ENCODE peak calls at places on chromosomes 11 and 22, in six cellular contexts. E is adrenal gland, N is thyroid gland, O is HepG2, Y is heart left ventricle, C is transverse colon. V is an unnamed sample.

GRCh38 chr11:67355794-67356550 is 2.6 kb upstream of the POLD4 start:
- DNase-seq in E (no peak), N (no peak), O (no peak), Y (no peak), C (peak; percentile 51), V (no peak)

GRCh38 chr11:44622190-44622650 is 56.8 kb downstream of the CD82 start:
- DNase-seq in E (no peak), N (no peak), O (no peak), Y (no peak), C (peak; percentile 4), V (peak; percentile 6)

GRCh38 chr11:9577551-9577950 is 4.1 kb downstream of the WEE1 start:
- DNase-seq in E (no peak), N (no peak), O (no peak), Y (no peak), C (no peak), V (no peak)

GRCh38 chr22:39185601-39186012 is 33.1 kb upstream of the CBX7 start:
- DNase-seq in E (peak; percentile 72), N (no peak), O (peak; percentile 50), Y (peak; percentile 87), C (no peak), V (peak; percentile 63)

GRCh38 chr11:128476729-128477128 is 110.6 kb downstream of the ETS1 start:
- DNase-seq in E (peak; percentile 77), N (no peak), O (no peak), Y (no peak), C (no peak), V (no peak)

GRCh38 chr11:15093432-15093831 is 20.0 kb downstream of the CALCB start:
- DNase-seq in E (no peak), N (no peak), O (no peak), Y (no peak), C (no peak), V (no peak)

GRCh38 chr11:130042093-130042591 is 27.6 kb upstream of the APLP2 start:
- DNase-seq in E (no peak), N (no peak), O (peak; percentile 85), Y (no peak), C (no peak), V (no peak)

GRCh38 chr22:17410576-17410975 is 41.3 kb downstream of the CECR2 start:
- DNase-seq in E (no peak), N (no peak), O (no peak), Y (no peak), C (no peak), V (no peak)

GRCh38 chr11:71504526-71504925 is 22.5 kb upstream of the KRTAP5-7 start:
- DNase-seq in E (peak; percentile 26), N (no peak), O (no peak), Y (peak; percentile 39), C (no peak), V (no peak)

GRCh38 chr22:44424867-44425351 is 73.1 kb downstream of the RTL6 start:
- DNase-seq in E (peak; percentile 2), N (no peak), O (no peak), Y (no peak), C (no peak), V (no peak)

GRCh38 chr22:50271519-50271970 is 1.4 kb upstream of the MAPK11 start:
- DNase-seq in E (no peak), N (peak; percentile 47), O (peak; percentile 34), Y (peak; percentile 87), C (peak; percentile 75), V (peak; percentile 63)

GRCh38 chr11:118290923-118291322 is 13.6 kb upstream of the CD3E start:
- DNase-seq in E (no peak), N (peak; percentile 37), O (peak; percentile 74), Y (no peak), C (peak; percentile 61), V (peak; percentile 19)

GRCh38 chr22:32058656-32059280 is 15.7 kb downstream of the SLC5A1 start:
- DNase-seq in E (no peak), N (peak; percentile 40), O (no peak), Y (no peak), C (no peak), V (no peak)

GRCh38 chr11:66015094-66015881 is 3.5 kb downstream of the CST6 start:
- DNase-seq in E (no peak), N (no peak), O (no peak), Y (peak; percentile 60), C (no peak), V (no peak)

GRCh38 chr11:38582756-38583155 is 1984.7 kb upstream of the RAG2 start:
- DNase-seq in E (no peak), N (no peak), O (no peak), Y (no peak), C (no peak), V (no peak)

GRCh38 chr11:120590472-120590871 is 78.9 kb downstream of the GRIK4 start:
- DNase-seq in E (no peak), N (no peak), O (no peak), Y (no peak), C (no peak), V (no peak)

GRCh38 chr11:88695701-88696414 is 358.3 kb upstream of the CTSC start:
- DNase-seq in E (no peak), N (no peak), O (no peak), Y (no peak), C (no peak), V (no peak)

GRCh38 chr11:45089845-45090499 is 56.5 kb upstream of the PRDM11 start:
- DNase-seq in E (no peak), N (no peak), O (no peak), Y (no peak), C (no peak), V (no peak)

GRCh38 chr11:78061921-78062311 is 1.7 kb upstream of the THRSP start:
- DNase-seq in E (peak; percentile 43), N (peak; percentile 73), O (peak; percentile 59), Y (no peak), C (no peak), V (peak; percentile 29)

GRCh38 chr22:39663751-39664150 is 93.2 kb downstream of the CACNA1I start:
- DNase-seq in E (no peak), N (no peak), O (no peak), Y (no peak), C (peak; percentile 43), V (no peak)

GRCh38 chr11:74926304-74927030 is 22.4 kb downstream of the XRRA1 start:
- DNase-seq in E (no peak), N (no peak), O (no peak), Y (no peak), C (no peak), V (no peak)

GRCh38 chr11:66851251-66851620 is 5.6 kb upstream of the LRFN4 start:
- DNase-seq in E (no peak), N (no peak), O (no peak), Y (no peak), C (no peak), V (no peak)

GRCh38 chr11:38138972-38139371 is 1540.9 kb upstream of the RAG2 start:
- DNase-seq in E (no peak), N (no peak), O (no peak), Y (no peak), C (no peak), V (no peak)

GRCh38 chr11:95498731-95499396 is 267.9 kb upstream of the SESN3 start:
- DNase-seq in E (no peak), N (no peak), O (no peak), Y (no peak), C (no peak), V (no peak)

GRCh38 chr22:48365386-48365785 is 1462.3 kb downstream of the BRD1 start:
- DNase-seq in E (no peak), N (no peak), O (no peak), Y (no peak), C (peak; percentile 1), V (no peak)

GRCh38 chr22:22849640-22850610 is 37.7 kb upstream of the IGLL5 start:
- DNase-seq in E (no peak), N (no peak), O (no peak), Y (no peak), C (no peak), V (no peak)
- H3K4me1 ChIP-seq in E (no peaks in the 10 kb centered on the region), N (no peaks in the 10 kb centered on the region), O (no peaks in the 10 kb centered on the region), Y (no peaks in the 10 kb centered on the region), C (no peaks in the 10 kb centered on the region), V (peaks cover under 1% of the 10 kb centered on the region)

DNA sequence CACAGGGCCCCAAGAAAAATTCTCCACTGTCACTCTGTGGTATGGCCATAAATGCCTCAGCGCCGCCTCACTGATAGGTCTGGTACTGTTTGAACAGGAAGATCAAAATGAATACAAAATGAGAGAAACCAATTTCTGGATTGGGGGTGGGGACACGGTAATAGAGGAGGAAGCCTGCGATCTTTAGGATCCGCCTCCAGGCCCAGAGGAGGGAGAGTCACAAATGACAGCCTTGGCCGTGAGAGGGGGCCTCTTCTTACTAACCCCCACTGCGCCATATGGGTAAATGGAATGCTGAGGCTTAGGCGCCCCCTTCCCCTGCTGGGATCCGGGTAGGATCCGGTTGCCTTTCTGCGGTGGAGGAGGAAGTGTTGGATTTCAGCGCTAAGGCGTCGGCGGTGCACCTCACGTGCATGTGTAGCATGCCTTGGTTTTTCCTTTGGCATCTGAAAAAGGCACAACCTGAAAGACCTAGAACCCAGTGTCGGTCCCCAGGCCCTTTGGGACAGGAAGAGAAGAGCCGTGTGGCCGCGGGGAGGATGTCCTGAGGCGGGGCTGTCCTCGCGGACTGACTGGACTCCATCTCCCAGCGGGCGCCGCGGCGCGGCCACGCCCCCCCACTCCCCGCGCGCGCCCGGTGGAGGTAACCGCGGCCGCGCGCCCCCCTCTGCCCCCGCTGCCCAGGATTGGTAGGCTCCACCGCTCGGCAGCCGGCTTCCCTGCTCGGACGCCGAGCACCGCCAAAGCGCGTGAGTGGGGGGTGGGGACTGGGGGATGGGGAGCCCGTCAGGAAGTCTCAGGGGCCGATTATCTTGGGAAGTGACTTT is 718 bp upstream of the MADD start:
- DNase-seq in E (peak; percentile 94), N (peak; percentile 92), O (peak; percentile 94), Y (peak; percentile 95), C (peak; percentile 91), V (peak; percentile 93)
- TF ChIP-seq POLR2A in E (peak; percentile 26), N (no peak), O (peak; percentile 17), Y (no peak), C (peak; percentile 62), V (no peak)

DNA sequence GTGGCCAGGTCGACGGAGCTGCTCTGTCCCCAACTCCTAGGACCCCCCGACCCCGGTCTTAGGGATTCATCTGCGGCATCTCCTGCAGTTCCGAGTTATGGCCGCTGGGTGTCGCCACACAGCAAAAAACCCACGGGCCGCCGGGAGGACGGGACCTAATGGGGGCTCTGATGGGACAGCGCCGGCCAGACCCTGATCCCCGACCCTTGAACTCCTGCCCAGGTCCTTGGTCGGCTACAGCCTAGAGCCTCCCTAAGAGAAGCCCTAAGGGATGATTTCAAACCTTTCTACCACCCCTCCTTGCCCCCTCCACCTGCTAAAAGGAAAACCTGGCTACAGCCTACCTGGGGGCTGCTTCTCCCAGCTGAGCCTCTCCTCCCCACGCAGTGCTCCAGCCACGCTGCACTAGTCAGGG is 30.8 kb upstream of the LRRC10B start:
- DNase-seq in E (peak; percentile 33), N (peak; percentile 38), O (no peak), Y (no peak), C (peak; percentile 52), V (peak; percentile 76)
- TF ChIP-seq CTCF in E (peak; percentile 79), N (peak; percentile 92), O (peak; percentile 94), Y (peak; percentile 93), C (peak; percentile 93), V (peak; percentile 91)

GRCh38 chr22:37229805-37230672 is 14.0 kb downstream of the RAC2 start:
- DNase-seq in E (no peak), N (peak; percentile 27), O (no peak), Y (peak; percentile 78), C (peak; percentile 80), V (no peak)

GRCh38 chr22:37230673-37231405 is 13.2 kb downstream of the RAC2 start:
- DNase-seq in E (no peak), N (no peak), O (no peak), Y (no peak), C (peak; percentile 47), V (peak; percentile 84)

GRCh38 chr22:37231406-37232139 is 12.5 kb downstream of the RAC2 start:
- DNase-seq in E (no peak), N (no peak), O (no peak), Y (no peak), C (peak; percentile 7), V (no peak)

GRCh38 chr22:37233751-37234631 is 10.1 kb downstream of the RAC2 start:
- DNase-seq in E (peak; percentile 51), N (no peak), O (no peak), Y (no peak), C (peak; percentile 6), V (no peak)

GRCh38 chr22:37232140-37232998 is 11.7 kb downstream of the RAC2 start:
- DNase-seq in E (no peak), N (no peak), O (no peak), Y (no peak), C (peak; percentile 13), V (no peak)
- H3K4me1 ChIP-seq in E (peaks cover 27% of the 10 kb centered on the region), N (peaks cover 6% of the 10 kb centered on the region), O (peaks cover 22% of the 10 kb centered on the region), Y (no peaks in the 10 kb centered on the region), C (peaks cover 5% of the 10 kb centered on the region), V (peaks cover 25% of the 10 kb centered on the region)